ENCODE peak calls at places on chromosome 9, in five cellular contexts. F is tibial artery, T is HFF-Myc, B is cardiac fibroblast, Q is left lung. Y is an unnamed sample.

GRCh38 chr9:93148721-93149120 is 14.7 kb upstream of the NINJ1 start:
- DNase-seq in T (no peak), F (no peak), Q (no peak), B (no peak), Y (no peak)

GRCh38 chr9:37992924-37993349 is 76.1 kb downstream of the SHB start:
- DNase-seq in Q (peak), F (peak), B (no peak), T (no peak), Y (no peak)

GRCh38 chr9:3735251-3735650 is 209.4 kb upstream of the RFX3 start:
- DNase-seq in F (no peak), B (no peak), Q (no peak), T (no peak), Y (no peak)

GRCh38 chr9:123344273-123345096 is 11.5 kb upstream of the CRB2 start:
- DNase-seq in B (no peak), F (no peak), Q (no peak), T (no peak), Y (no peak)

GRCh38 chr9:113524460-113524859 is 60.9 kb downstream of the RGS3 start:
- DNase-seq in T (no peak), Q (no peak), F (no peak), B (no peak), Y (no peak)

GRCh38 chr9:129208191-129209091 is 30.4 kb upstream of the IER5L start:
- DNase-seq in T (no peak), B (no peak), Q (no peak), F (no peak), Y (no peak)

GRCh38 chr9:68473790-68474189 is 66.9 kb downstream of the TMEM252 start:
- DNase-seq in Q (no peak), F (peak), T (no peak), B (no peak), Y (no peak)

GRCh38 chr9:30198463-30199309 is 2185.8 kb upstream of the ACO1 start:
- DNase-seq in B (no peak), T (no peak), F (no peak), Q (no peak), Y (no peak)

GRCh38 chr9:68955281-68955680 is 58.6 kb downstream of the PRKACG start:
- DNase-seq in B (no peak), F (no peak), T (no peak), Q (no peak), Y (no peak)

GRCh38 chr9:12774861-12775367 is at the start of gene LURAP1L:
- DNase-seq in Q (peak), B (peak), T (peak), F (peak), Y (no peak)

GRCh38 chr9:12973702-12974101 is 198.9 kb downstream of the LURAP1L start:
- DNase-seq in Q (no peak), T (no peak), B (peak), F (no peak), Y (no peak)

GRCh38 chr9:34710023-34710422 is at the start of gene CCL21:
- DNase-seq in Q (no peak), F (peak), B (no peak), T (no peak), Y (no peak)

GRCh38 chr9:10438955-10439354 is 173.8 kb downstream of the PTPRD start:
- DNase-seq in F (no peak), Q (no peak), B (no peak), T (no peak), Y (no peak)

GRCh38 chr9:34591091-34591910 is 1.8 kb upstream of the CNTFR start:
- DNase-seq in Q (peak), T (no peak), F (peak), B (peak), Y (peak)

GRCh38 chr9:99255651-99256050 is 33.6 kb downstream of the SEC61B start:
- DNase-seq in Q (no peak), B (no peak), F (no peak), T (no peak), Y (no peak)

GRCh38 chr9:96566401-96567202 is 53.0 kb downstream of the CDC14B start:
- DNase-seq in T (no peak), B (peak), F (peak), Q (peak), Y (peak)
- TF ChIP-seq CTCF in T (peak), B (peak), F (peak), Q (peak), Y (no peak)

GRCh38 chr9:20611751-20612287 is 10.5 kb downstream of the MLLT3 start:
- DNase-seq in Q (no peak), T (no peak), F (no peak), B (peak), Y (no peak)
- TF ChIP-seq CTCF in Q (peak), T (peak), F (peak), B (peak), Y (no peak)

GRCh38 chr9:108142504-108143201 is 653.1 kb upstream of the KLF4 start:
- DNase-seq in F (peak), T (peak), B (peak), Q (no peak), Y (no peak)
- TF ChIP-seq CTCF in F (no peak), T (no peak), B (peak), Q (no peak), Y (no peak)

GRCh38 chr9:127942152-127943010 is 4.7 kb upstream of the DPM2 start:
- DNase-seq in B (peak), Q (peak), T (no peak), F (peak), Y (peak)

GRCh38 chr9:127943011-127943662 is 5.5 kb upstream of the DPM2 start:
- DNase-seq in T (no peak), Q (no peak), F (no peak), B (no peak), Y (no peak)

GRCh38 chr9:127945338-127945737 is 7.7 kb upstream of the DPM2 start:
- DNase-seq in B (no peak), F (no peak), Q (no peak), T (no peak), Y (no peak)

GRCh38 chr9:127944586-127945218 is 7.0 kb upstream of the DPM2 start:
- DNase-seq in T (no peak), B (no peak), Q (no peak), F (no peak), Y (no peak)

DNA sequence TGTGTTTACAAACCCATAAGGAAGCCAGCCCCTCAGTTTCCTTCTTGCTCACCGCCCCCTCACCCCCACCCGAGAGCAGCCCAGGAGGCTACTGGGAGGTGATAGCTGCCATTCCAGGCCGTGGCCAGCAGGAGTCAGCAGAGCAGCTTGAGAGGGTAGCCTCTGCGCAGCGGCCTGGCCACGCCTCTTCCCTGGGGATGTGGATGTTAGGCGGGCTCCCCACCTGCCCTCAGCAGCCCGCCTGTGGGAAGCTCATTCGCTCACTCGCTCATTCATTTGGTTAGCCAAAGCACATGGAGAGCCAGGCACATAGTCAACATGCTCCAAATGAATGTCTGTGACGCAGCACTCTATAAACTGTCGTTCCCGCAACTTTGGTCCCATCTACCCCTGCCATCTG is 6.1 kb upstream of the DPM2 start:
- DNase-seq in Q (peak), T (no peak), F (peak), B (peak), Y (peak)
- TF ChIP-seq CTCF in Q (peak), T (peak), F (peak), B (peak), Y (no peak)

GRCh38 chr9:126777733-126778132 is 27.1 kb upstream of the ZBTB43 start:
- DNase-seq in Q (no peak), B (no peak), F (no peak), T (no peak), Y (no peak)
- TF ChIP-seq CTCF in Q (no peak), B (no peak), F (no peak), T (no peak), Y (no peak)

GRCh38 chr9:132412089-132412488 is 2.1 kb downstream of the CFAP77 start:
- DNase-seq in T (no peak), Q (no peak), B (peak), F (no peak), Y (no peak)
- TF ChIP-seq CTCF in T (peak), Q (peak), B (peak), F (peak), Y (no peak)

GRCh38 chr9:25678147-25678666 is at the start of gene TUSC1:
- DNase-seq in F (peak), B (peak), Q (peak), T (peak), Y (peak)
- TF ChIP-seq CTCF in F (no peak), B (no peak), Q (no peak), T (no peak), Y (no peak)

DNA sequence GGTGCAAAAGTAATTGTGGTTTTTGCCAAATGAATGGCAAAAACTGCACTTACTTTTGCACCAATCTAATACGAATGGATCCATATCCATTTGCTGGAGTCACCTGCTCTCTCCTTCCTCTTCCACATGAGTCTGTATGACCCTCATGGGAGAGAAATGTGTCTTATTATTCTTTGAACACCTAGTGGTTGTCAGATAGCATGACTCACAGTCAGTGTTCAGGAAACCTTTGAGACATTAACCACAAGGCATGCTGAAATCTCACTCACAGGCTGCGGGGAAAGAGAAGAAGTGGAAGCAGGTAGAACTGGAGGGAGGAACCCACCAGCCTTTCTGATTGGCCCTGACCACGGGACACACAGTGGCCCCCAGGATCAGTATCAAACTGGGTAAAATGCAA is 222.8 kb upstream of the KLF4 start:
- DNase-seq in T (peak), B (peak), F (no peak), Q (no peak), Y (no peak)
- TF ChIP-seq CTCF in T (no peak), B (peak), F (no peak), Q (no peak), Y (no peak)

GRCh38 chr9:131348631-131349521 is 45.0 kb upstream of the PRRC2B start:
- DNase-seq in Q (peak), B (no peak), T (no peak), F (no peak), Y (no peak)
- TF ChIP-seq CTCF in Q (no peak), B (peak), T (peak), F (no peak), Y (no peak)

Y was measured in activated B cell treated with CpG ODN at 0.5 μM for 24 hours.